ENCODE peak calls at places on chromosomes 16 and 17, in eight cellular contexts. L is A673, R is pancreas, M is Peyer's patch, O is AG04450, X is left ventricle myocardium inferior, G is DND-41, J is fibroblast of lung. E is an unnamed sample.

GRCh38 chr17:82121246-82121645 is 23.2 kb upstream of the FASN start:
- DNase-seq in X (no peak), M (no peak), G (no peak), O (no peak), J (no peak), R (no peak), L (no peak), E (no peak)

GRCh38 chr17:17985555-17985954 is 12.9 kb downstream of the DRC3 start:
- DNase-seq in X (no peak), G (peak), L (peak), R (no peak), M (no peak), O (no peak), J (no peak), E (no peak)

GRCh38 chr17:31830971-31831755 is 27.9 kb downstream of the COPRS start:
- DNase-seq in G (no peak), R (no peak), J (peak), M (no peak), X (no peak), L (no peak), O (no peak), E (no peak)

GRCh38 chr17:43900183-43900857 is 7.0 kb downstream of the MPP2 start:
- DNase-seq in G (no peak), L (peak), X (peak), J (peak), R (peak), M (peak), O (peak), E (peak)

GRCh38 chr17:16952401-16952800 is 19.5 kb downstream of the TNFRSF13B start:
- DNase-seq in O (no peak), L (no peak), R (no peak), M (no peak), G (no peak), X (no peak), J (no peak), E (no peak)

GRCh38 chr17:37735165-37735564 is 9.7 kb downstream of the HNF1B start:
- DNase-seq in G (no peak), M (no peak), O (no peak), J (no peak), X (no peak), L (no peak), R (no peak), E (no peak)

GRCh38 chr16:81291117-81291516 is 23.6 kb upstream of the GAN start:
- DNase-seq in X (no peak), R (no peak), G (no peak), J (no peak), L (no peak), M (no peak), O (no peak), E (no peak)

GRCh38 chr16:49620158-49620867 is 235.6 kb downstream of the ZNF423 start:
- DNase-seq in X (peak), G (no peak), J (peak), L (peak), O (no peak), M (no peak), R (peak), E (peak)

GRCh38 chr17:79623786-79624657 is 13.2 kb upstream of the RBFOX3 start:
- DNase-seq in J (no peak), L (no peak), X (peak), R (no peak), M (no peak), O (no peak), G (no peak), E (no peak)

GRCh38 chr16:30875881-30876791 is 17.7 kb downstream of the BCL7C start:
- DNase-seq in R (no peak), M (no peak), X (no peak), O (no peak), L (peak), G (peak), J (peak), E (no peak)

GRCh38 chr16:67244387-67245188 is 2.7 kb downstream of the FHOD1 start:
- DNase-seq in L (peak), J (peak), G (peak), O (no peak), R (no peak), X (peak), M (peak), E (peak)

GRCh38 chr16:1613728-1614225 is 1.6 kb downstream of the CRAMP1 start:
- DNase-seq in J (no peak), R (peak), G (peak), M (no peak), O (no peak), X (no peak), L (no peak), E (peak)

GRCh38 chr16:85936761-85937343 is 37.9 kb downstream of the IRF8 start:
- DNase-seq in J (peak), O (no peak), X (no peak), R (no peak), M (no peak), L (no peak), G (no peak), E (no peak)

GRCh38 chr17:11404431-11404830 is 163.4 kb downstream of the SHISA6 start:
- DNase-seq in J (peak), L (peak), O (no peak), X (no peak), M (no peak), G (no peak), R (peak), E (no peak)

GRCh38 chr16:84986102-84986501 is 25.2 kb downstream of the ZDHHC7 start:
- DNase-seq in R (no peak), L (no peak), M (no peak), X (no peak), G (no peak), O (no peak), J (no peak), E (no peak)

GRCh38 chr17:76077582-76078110 is 1.3 kb upstream of the ZACN start:
- DNase-seq in M (no peak), J (no peak), X (no peak), R (peak), O (no peak), G (no peak), L (no peak), E (no peak)

GRCh38 chr17:81513669-81514484 is 1.3 kb upstream of the ACTG1 start:
- DNase-seq in J (peak), X (peak), O (no peak), R (peak), M (peak), L (peak), G (peak), E (peak)

GRCh38 chr16:2473999-2474876 is 689 bp upstream of the TBC1D24 start:
- DNase-seq in G (peak), R (peak), O (no peak), J (peak), L (peak), X (peak), M (peak), E (no peak)

GRCh38 chr16:74225278-74225677 is 71.3 kb upstream of the PSMD7 start:
- DNase-seq in L (no peak), X (no peak), J (no peak), M (no peak), R (no peak), O (no peak), G (no peak), E (no peak)

GRCh38 chr17:20156196-20157077 is 147.3 kb downstream of the SPECC1 start:
- DNase-seq in X (no peak), M (peak), J (peak), G (no peak), L (peak), O (no peak), R (peak), E (peak)

GRCh38 chr17:39213852-39214251 is 11.9 kb downstream of the STAC2 start:
- DNase-seq in L (no peak), O (no peak), X (no peak), R (no peak), G (no peak), J (peak), M (no peak), E (peak)

GRCh38 chr17:27920569-27920968 is 27.4 kb upstream of the LYRM9 start:
- DNase-seq in M (no peak), X (peak), L (no peak), R (no peak), G (no peak), O (no peak), J (no peak), E (no peak)

GRCh38 chr16:88961031-88961430 is 16.0 kb downstream of the CBFA2T3 start:
- DNase-seq in M (no peak), L (no peak), X (no peak), R (no peak), G (no peak), J (no peak), O (no peak), E (no peak)

GRCh38 chr17:58324409-58325288 is 3.9 kb downstream of the TSPOAP1 start:
- DNase-seq in G (peak), X (no peak), R (peak), O (no peak), L (peak), M (no peak), J (peak), E (no peak)

GRCh38 chr17:50949128-50950001 is 83.2 kb upstream of the TOB1 start:
- DNase-seq in M (peak), L (no peak), R (peak), O (no peak), X (no peak), J (no peak), G (no peak), E (no peak)

DNA sequence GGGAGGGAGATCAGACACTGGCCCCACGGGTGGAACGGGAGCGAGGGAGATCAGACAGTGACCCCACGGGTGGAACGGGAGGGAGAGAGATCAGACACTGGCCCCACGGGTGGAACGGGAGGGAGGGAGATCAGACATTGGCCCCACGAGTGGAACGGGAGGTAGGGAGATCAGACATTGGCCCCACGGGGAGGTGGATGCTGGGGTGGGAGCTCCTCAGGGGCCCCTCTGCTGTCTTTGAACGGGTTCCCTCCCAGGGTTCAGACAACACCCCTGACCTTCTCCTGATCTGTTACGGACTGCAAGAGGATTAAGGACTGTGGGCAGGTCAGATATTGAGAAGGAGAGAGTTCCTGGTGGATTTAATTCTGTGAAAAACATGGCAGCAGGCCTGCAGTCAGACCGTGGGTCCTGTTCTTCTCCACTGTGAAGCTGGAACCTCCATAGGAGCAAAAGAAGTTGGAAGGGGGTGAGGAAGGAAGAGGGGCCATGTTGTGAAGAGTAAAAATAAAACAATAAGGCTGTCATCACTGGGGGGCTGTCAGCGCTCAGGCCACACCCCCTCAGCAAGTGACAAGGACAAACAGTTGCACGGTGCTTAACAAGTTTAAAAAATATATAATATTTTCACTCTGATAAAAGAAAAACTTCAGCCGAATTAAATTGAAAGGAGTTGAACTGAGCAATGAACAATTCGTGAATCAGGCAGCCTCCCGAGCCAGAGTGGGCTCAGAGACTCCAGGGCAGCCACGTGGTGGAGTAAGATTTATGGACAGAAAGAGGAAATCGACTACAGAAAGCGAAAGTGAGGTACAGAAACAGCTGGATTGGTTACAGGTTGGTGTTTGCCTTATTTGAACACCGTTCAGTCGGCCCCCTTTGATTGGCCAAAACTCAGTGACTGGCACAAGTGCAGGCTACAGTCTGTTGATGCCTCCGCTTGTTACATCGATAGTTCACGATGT is 348.7 kb upstream of the TNRC6C start:
- DNase-seq in G (peak), O (no peak), J (no peak), M (peak), X (no peak), L (no peak), R (no peak), E (no peak)
- H3K27ac ChIP-seq in G (no peak), O (no peak), J (no peak), M (no peak), X (peak), L (no peak), R (no peak), E (no peak)

DNA sequence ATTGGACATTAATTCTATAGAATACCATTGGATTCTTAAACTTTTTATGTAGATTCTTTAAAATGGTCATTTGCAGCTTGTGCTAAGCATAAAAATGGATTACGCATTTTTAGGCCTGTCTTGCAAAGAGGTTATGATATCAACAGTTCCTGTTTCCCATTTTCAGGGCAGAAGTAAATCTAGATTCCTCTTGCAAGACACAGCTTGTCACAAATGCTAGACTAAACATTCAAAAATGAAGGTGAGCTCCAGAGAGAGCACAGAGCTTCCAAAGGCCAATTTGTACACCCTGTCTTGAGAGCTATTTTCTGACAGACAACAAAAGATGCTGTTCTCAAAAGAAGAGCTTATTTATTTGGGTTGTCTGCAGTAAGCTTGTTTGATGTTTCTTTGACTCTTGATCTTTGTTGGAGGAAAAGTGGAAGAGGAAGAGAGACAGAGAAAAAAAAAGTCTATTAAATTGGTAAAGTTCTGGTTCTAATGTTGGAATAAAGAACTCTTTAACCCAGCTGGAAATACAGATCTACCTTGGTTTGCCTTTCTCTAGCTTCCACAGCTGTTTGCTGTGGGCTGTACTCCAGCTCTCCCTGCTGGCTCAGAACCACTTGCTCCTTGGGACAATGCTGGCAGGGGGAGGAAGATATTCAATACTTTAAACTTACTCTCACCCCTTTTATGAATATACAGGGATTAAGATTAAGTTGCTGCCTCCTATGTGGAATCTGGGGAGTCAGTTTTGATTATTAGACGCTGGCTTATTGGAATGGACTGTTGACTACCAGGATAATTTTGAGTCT is 651.8 kb downstream of the CDH11 start:
- DNase-seq in J (no peak), M (no peak), R (no peak), G (no peak), L (no peak), O (no peak), X (peak), E (no peak)
- TF ChIP-seq CTCF in J (peak), M (no peak), R (no peak), G (no peak), L (peak), O (peak), X (peak), E (no peak)

GRCh38 chr17:2180768-2181167 is 122.8 kb downstream of the SMG6 start:
- DNase-seq in O (no peak), R (no peak), G (no peak), L (no peak), M (no peak), J (no peak), X (no peak), E (no peak)
- H3K27ac ChIP-seq in O (peak), R (no peak), G (no peak), L (no peak), M (peak), J (peak), X (peak), E (no peak)

GRCh38 chr16:71216714-71217113 is 13.8 kb downstream of the HYDIN start:
- DNase-seq in O (no peak), X (no peak), R (no peak), J (no peak), G (no peak), M (no peak), L (no peak), E (no peak)

GRCh38 chr16:71214771-71215381 is 15.6 kb downstream of the HYDIN start:
- DNase-seq in G (no peak), X (no peak), L (peak), O (no peak), R (no peak), J (no peak), M (no peak), E (peak)
- TF ChIP-seq CTCF in G (peak), X (no peak), L (no peak), O (no peak), R (no peak), J (no peak), M (peak), E (no peak)

E was measured in RWPE1.